ENCODE peak calls at places on chromosomes 7 and 10, in four cellular contexts. I is A549, M is H1, L is HepG2. E is an unnamed sample.

GRCh38 chr7:54725255-54725654 is 33.8 kb downstream of the SEC61G start:
- DNase-seq in I (peak), M (no peak), L (no peak), E (no peak)

GRCh38 chr7:106717997-106718871 is 57.3 kb upstream of the CCDC71L start:
- DNase-seq in I (peak), M (no peak), L (peak), E (peak)

GRCh38 chr7:149690688-149691446 is 82.5 kb downstream of the ZNF467 start:
- DNase-seq in I (peak), M (peak), L (peak), E (peak)

GRCh38 chr7:105218215-105218614 is 170.5 kb downstream of the SRPK2 start:
- DNase-seq in I (no peak), M (peak), L (no peak), E (no peak)

GRCh38 chr10:132511692-132512442 is 25.7 kb upstream of the INPP5A start:
- DNase-seq in I (no peak), M (no peak), L (no peak), E (no peak)

GRCh38 chr7:35820858-35821257 is 20.0 kb downstream of the SEPTIN7 start:
- DNase-seq in I (no peak), M (no peak), L (peak), E (no peak)

GRCh38 chr10:124204726-124205125 is 111.3 kb upstream of the CHST15 start:
- DNase-seq in I (no peak), M (no peak), L (no peak), E (no peak)

GRCh38 chr10:14617850-14618249 is 156.8 kb downstream of the FAM107B start:
- DNase-seq in I (no peak), M (no peak), L (no peak), E (peak)

GRCh38 chr7:139450851-139451250 is 32.6 kb downstream of the KLRG2 start:
- DNase-seq in I (no peak), M (no peak), L (no peak), E (no peak)

GRCh38 chr10:108112218-108112617 is 947.7 kb upstream of the SORCS1 start:
- DNase-seq in I (peak), M (peak), L (no peak), E (no peak)

GRCh38 chr7:54796150-54796549 is 37.1 kb upstream of the SEC61G start:
- DNase-seq in I (no peak), M (no peak), L (no peak), E (no peak)

GRCh38 chr10:79447911-79448731 is 2.7 kb upstream of the ZCCHC24 start:
- DNase-seq in I (no peak), M (no peak), L (no peak), E (no peak)

GRCh38 chr10:79444243-79445119 is 943 bp downstream of the ZCCHC24 start:
- DNase-seq in I (peak), M (no peak), L (no peak), E (peak)

GRCh38 chr10:79445708-79446450 is 455 bp upstream of the ZCCHC24 start:
- DNase-seq in I (peak), M (peak), L (peak), E (peak)

GRCh38 chr10:79445217-79445707 is at the start of gene ZCCHC24:
- DNase-seq in I (peak), M (no peak), L (no peak), E (no peak)

DNA sequence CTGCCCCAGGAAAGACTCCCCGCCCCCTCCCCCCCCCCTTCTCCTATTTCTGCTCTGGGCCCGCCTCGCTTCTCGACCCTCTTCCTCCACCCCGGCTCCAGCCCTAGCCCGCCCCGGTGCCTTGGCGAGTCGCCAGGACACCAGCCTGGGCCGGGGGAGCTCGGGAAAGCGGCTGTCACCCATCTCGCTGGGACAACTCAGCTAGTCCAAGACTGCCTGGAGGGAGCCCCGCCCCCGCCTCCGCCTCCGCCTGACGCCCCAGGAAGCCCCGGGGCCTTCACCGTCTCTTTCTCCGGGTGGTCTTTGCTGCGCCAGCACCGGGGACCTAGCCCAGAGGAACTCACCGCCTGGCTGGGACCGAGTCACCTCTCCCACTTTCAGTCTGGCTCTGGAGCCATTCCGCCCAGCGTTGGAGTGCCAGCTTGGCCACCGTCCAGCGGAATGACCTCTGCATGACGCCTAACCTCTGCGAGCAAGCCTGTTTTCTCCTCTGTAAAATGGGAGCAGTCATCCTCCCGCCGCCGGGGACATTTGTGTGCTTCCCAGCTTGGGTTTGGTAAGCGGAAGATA is 1.1 kb upstream of the ZCCHC24 start:
- DNase-seq in I (no peak), M (no peak), L (no peak), E (peak)
- H3K4me3 ChIP-seq in I (peak), M (peak), L (peak), E (peak)

GRCh38 chr7:27560706-27561235 is 101.9 kb downstream of the HIBADH start:
- DNase-seq in I (no peak), M (no peak), L (no peak), E (no peak)
- TF ChIP-seq JUN in I (no peak), M (no peak), L (no peak), E (no peak)

DNA sequence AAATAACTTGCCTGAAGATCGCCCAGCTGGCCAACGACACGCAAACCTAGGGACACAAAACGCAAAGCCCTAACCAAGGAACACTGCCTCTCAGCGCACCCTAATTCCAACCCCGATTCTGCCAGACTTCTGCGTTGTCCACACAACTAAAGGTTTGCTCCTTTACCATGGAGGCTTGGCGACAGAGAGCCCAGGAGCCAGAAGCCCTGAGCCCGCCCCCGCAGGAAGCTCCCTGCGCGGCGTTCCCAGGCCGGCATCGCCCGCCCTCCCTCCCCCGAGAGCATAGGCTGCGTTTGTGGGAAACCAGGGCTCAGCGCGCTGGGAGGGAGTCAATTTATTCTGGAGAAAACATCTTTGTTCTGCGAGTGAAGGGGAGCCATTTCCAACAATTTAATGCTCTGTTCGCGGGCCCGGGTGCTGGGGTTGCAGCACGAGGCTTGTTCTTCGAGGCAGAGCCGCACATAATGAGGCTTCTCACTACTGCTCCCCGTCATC is 103.9 kb downstream of the GRID1 start:
- DNase-seq in I (no peak), M (no peak), L (no peak), E (no peak)
- H3K4me3 ChIP-seq in I (no peak), M (no peak), L (no peak), E (no peak)

GRCh38 chr10:59578741-59579140 is 130.9 kb downstream of the SLC16A9 start:
- DNase-seq in I (no peak), M (no peak), L (no peak), E (no peak)

GRCh38 chr10:59582779-59583178 is 126.9 kb downstream of the SLC16A9 start:
- DNase-seq in I (no peak), M (no peak), L (no peak), E (no peak)

GRCh38 chr10:59582058-59582457 is 127.6 kb downstream of the SLC16A9 start:
- DNase-seq in I (no peak), M (no peak), L (no peak), E (no peak)

GRCh38 chr10:59578013-59578412 is 131.6 kb downstream of the SLC16A9 start:
- DNase-seq in I (no peak), M (no peak), L (no peak), E (no peak)

GRCh38 chr10:59580257-59580863 is 129.3 kb downstream of the SLC16A9 start:
- DNase-seq in I (peak), M (no peak), L (peak), E (peak)
- TF ChIP-seq JUN in I (no peak), M (no peak), L (no peak), E (no peak)

GRCh38 chr7:87267239-87267900 is 47.8 kb upstream of the TMEM243 start:
- DNase-seq in I (no peak), M (no peak), L (no peak), E (no peak)

DNA sequence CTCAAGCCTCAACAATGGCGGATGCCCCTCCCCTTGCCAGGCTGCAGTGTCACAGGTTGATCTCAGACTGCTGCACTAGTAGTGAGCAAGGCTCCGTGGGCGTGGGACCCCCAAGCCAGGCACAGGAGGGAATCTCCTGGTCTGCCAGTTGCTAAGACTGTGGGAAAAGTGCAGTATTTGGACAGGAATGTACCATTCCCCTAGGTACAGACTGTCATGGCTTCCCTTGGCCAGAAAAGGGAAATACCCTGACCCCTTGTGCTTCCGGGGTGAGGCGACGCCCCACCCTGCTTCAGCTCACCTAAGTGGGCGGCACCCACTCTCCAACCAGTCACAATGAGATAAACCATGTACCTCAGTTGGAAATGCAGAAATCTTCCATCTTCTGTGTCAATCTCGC is 44.0 kb upstream of the TMEM243 start:
- DNase-seq in I (no peak), M (no peak), L (no peak), E (no peak)
- H3K4me3 ChIP-seq in I (no peak), M (no peak), L (no peak), E (no peak)

GRCh38 chr10:12705943-12706342 is 295.6 kb downstream of the CCDC3 start:
- DNase-seq in I (peak), M (no peak), L (no peak), E (no peak)
- TF ChIP-seq JUN in I (peak), M (no peak), L (no peak), E (no peak)

GRCh38 chr10:97715259-97715874 is 1.8 kb downstream of the MARVELD1 start:
- DNase-seq in I (no peak), M (no peak), L (no peak), E (no peak)

GRCh38 chr10:97718659-97719142 is 5.2 kb downstream of the MARVELD1 start:
- DNase-seq in I (peak), M (no peak), L (peak), E (no peak)

GRCh38 chr10:97717627-97718026 is 4.1 kb downstream of the MARVELD1 start:
- DNase-seq in I (no peak), M (no peak), L (no peak), E (no peak)

GRCh38 chr10:97719602-97720001 is 6.1 kb downstream of the MARVELD1 start:
- DNase-seq in I (no peak), M (no peak), L (no peak), E (no peak)

GRCh38 chr10:97718178-97718577 is 4.6 kb downstream of the MARVELD1 start:
- DNase-seq in I (no peak), M (no peak), L (no peak), E (no peak)
- H3K4me3 ChIP-seq in I (peak), M (no peak), L (peak), E (no peak)

DNA sequence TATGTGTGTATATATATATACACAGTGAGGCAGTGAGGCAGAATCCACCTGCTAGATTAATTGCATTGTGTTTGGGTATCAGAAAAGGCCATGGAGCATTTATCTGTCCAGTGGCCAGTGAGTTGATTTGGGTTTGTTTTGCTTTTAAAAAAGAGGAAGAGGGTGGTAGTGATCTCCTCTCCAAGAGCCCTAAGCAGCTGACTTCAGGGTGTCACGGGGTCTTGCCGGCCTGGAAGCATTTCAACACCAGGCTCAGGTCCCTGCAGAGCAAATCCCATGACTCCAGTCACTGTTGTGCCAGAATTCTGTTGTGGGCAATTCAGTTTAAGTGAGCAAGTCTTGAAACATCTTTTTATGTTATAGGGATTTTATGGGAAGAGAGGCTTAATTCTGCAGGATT is 30.6 kb upstream of the GPNMB start:
- DNase-seq in I (no peak), M (no peak), L (no peak), E (no peak)
- TF ChIP-seq JUN in I (no peak), M (no peak), L (no peak), E (no peak)

DNA sequence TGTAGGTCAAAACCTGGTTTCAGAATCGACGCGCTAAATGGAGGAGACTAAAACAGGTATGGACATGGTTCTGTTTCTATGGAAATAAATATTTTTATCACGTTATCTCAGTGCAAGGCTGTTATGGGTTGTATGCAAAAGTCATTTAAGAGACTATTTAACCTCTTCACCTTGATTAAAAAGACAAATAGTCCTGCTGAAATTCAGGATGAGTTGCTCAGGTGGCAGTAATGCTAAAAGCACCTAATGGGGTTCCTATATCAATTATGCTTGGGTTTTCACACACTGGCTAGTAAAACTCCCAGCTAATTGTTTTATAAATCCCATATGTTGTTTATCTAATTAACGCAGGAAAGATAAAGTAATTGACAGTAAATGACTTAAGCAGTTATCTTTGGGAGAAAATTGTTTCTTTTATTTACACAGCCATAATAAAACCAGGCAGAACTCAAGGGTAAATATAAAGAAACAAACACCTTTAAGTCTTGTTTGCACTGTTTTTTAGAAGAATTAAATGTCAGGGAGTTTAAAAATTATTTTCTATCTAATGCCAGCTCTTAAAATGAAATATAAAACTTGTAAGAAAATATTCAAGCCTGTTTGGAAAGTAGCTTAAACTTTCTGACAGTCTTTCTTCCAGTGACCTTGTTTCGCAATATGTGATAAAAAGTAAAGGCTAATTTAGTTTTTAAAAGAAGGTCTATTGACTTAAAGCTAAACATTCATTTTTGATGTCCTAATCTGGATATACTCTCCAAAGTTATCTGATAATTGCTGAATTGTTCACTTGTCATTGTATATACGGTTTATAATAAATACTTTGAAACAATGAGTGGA is 3.2 kb downstream of the HHEX start:
- DNase-seq in I (no peak), M (no peak), L (no peak), E (no peak)
- H3K4me3 ChIP-seq in I (no peak), M (peak), L (peak), E (peak)

DNA sequence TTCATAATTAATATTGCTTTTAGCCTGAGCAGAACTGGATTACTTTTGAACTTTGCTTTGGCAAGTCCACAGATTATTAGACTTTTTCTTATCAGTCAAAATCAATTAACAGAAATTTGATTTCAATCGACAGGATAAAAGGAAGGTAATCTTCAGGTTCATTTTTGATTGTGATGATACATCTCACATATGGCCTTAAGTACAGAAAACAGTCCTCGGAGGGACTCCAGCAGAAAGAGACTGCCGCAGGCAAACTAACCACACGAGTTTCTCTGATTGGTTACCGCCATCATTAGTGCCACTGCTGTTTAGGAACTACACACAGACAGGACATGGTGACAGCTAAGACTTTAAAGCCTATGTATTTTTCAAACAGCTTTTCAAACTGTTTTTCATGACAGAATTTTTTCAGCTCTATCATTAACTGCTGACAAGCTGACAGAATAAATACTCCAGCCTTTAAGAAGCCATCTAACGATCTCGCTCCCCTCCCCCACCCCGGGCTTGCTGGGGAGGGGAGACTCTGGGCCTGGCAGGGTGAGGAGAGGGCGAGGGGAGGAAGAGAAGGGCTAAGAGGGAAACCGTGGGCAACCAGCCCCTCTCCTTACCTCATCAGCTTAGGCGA is 668.1 kb downstream of the KCNMA1 start:
- DNase-seq in I (no peak), M (no peak), L (no peak), E (no peak)
- TF ChIP-seq JUN in I (no peak), M (no peak), L (no peak), E (no peak)

E was measured in K562.